ENCODE peak calls at places on chromosome 4, in nine cellular contexts. One of them, this sample, is unnamed.
A peak's percentile ranks its signal among the peaks of the same experiment; 100 is the strongest.

GRCh38 chr4:3369781-3370660 is 71.7 kb upstream of the HGFAC start:
- DNase-seq in T-helper 9 cell: no peak
- DNase-seq in mammary epithelial cell: peak; percentile 53
- DNase-seq in Daoy: peak; percentile 86
- DNase-seq in RCC 7860: peak; percentile 60
- DNase-seq in cardiac fibroblast: peak; percentile 95
- DNase-seq in AG08396: peak; percentile 92
- DNase-seq in activated naive CD4-positive, alpha-beta T cell: no peak
- DNase-seq in SIG-M5: no peak
- DNase-seq in this sample: no peak

GRCh38 chr4:48968814-48969213 is 17.3 kb upstream of the CWH43 start:
- DNase-seq in T-helper 9 cell: no peak
- DNase-seq in mammary epithelial cell: peak; percentile 92
- DNase-seq in Daoy: peak; percentile 37
- DNase-seq in RCC 7860: peak; percentile 83
- DNase-seq in cardiac fibroblast: peak; percentile 80
- DNase-seq in AG08396: peak; percentile 48
- DNase-seq in activated naive CD4-positive, alpha-beta T cell: no peak
- DNase-seq in SIG-M5: no peak
- DNase-seq in this sample: no peak

GRCh38 chr4:8694226-8694625 is 101.7 kb downstream of the CPZ start:
- DNase-seq in T-helper 9 cell: no peak
- DNase-seq in mammary epithelial cell: no peak
- DNase-seq in Daoy: no peak
- DNase-seq in RCC 7860: no peak
- DNase-seq in cardiac fibroblast: no peak
- DNase-seq in AG08396: no peak
- DNase-seq in activated naive CD4-positive, alpha-beta T cell: no peak
- DNase-seq in SIG-M5: no peak
- DNase-seq in this sample: no peak

GRCh38 chr4:1691737-1692373 is 7.7 kb upstream of the FAM53A start:
- DNase-seq in T-helper 9 cell: no peak
- DNase-seq in mammary epithelial cell: no peak
- DNase-seq in Daoy: no peak
- DNase-seq in RCC 7860: no peak
- DNase-seq in cardiac fibroblast: no peak
- DNase-seq in AG08396: no peak
- DNase-seq in activated naive CD4-positive, alpha-beta T cell: no peak
- DNase-seq in SIG-M5: no peak
- DNase-seq in this sample: no peak

GRCh38 chr4:616911-617643 is 8.3 kb upstream of the PDE6B start:
- DNase-seq in T-helper 9 cell: no peak
- DNase-seq in mammary epithelial cell: no peak
- DNase-seq in Daoy: no peak
- DNase-seq in RCC 7860: no peak
- DNase-seq in cardiac fibroblast: no peak
- DNase-seq in AG08396: no peak
- DNase-seq in activated naive CD4-positive, alpha-beta T cell: no peak
- DNase-seq in SIG-M5: no peak
- DNase-seq in this sample: no peak

GRCh38 chr4:64068096-64068495 is 341.2 kb downstream of the TECRL start:
- DNase-seq in T-helper 9 cell: no peak
- DNase-seq in mammary epithelial cell: no peak
- DNase-seq in Daoy: no peak
- DNase-seq in RCC 7860: no peak
- DNase-seq in cardiac fibroblast: no peak
- DNase-seq in AG08396: no peak
- DNase-seq in activated naive CD4-positive, alpha-beta T cell: no peak
- DNase-seq in SIG-M5: no peak
- DNase-seq in this sample: no peak

GRCh38 chr4:88138561-88138960 is 19.9 kb downstream of the ABCG2 start:
- DNase-seq in T-helper 9 cell: no peak
- DNase-seq in mammary epithelial cell: peak; percentile 52
- DNase-seq in Daoy: no peak
- DNase-seq in RCC 7860: peak; percentile 59
- DNase-seq in cardiac fibroblast: peak; percentile 71
- DNase-seq in AG08396: peak; percentile 62
- DNase-seq in activated naive CD4-positive, alpha-beta T cell: no peak
- DNase-seq in SIG-M5: no peak
- DNase-seq in this sample: no peak

GRCh38 chr4:115154826-115155225 is 41.4 kb upstream of the NDST4 start:
- DNase-seq in T-helper 9 cell: no peak
- DNase-seq in mammary epithelial cell: peak; percentile 1
- DNase-seq in Daoy: no peak
- DNase-seq in RCC 7860: no peak
- DNase-seq in cardiac fibroblast: no peak
- DNase-seq in AG08396: peak; percentile 4
- DNase-seq in activated naive CD4-positive, alpha-beta T cell: no peak
- DNase-seq in SIG-M5: no peak
- DNase-seq in this sample: no peak

GRCh38 chr4:148007303-148007702 is 275.4 kb downstream of the ARHGAP10 start:
- DNase-seq in T-helper 9 cell: no peak
- DNase-seq in mammary epithelial cell: peak; percentile 98
- DNase-seq in Daoy: peak; percentile 83
- DNase-seq in RCC 7860: peak; percentile 93
- DNase-seq in cardiac fibroblast: peak; percentile 98
- DNase-seq in AG08396: peak; percentile 75
- DNase-seq in activated naive CD4-positive, alpha-beta T cell: no peak
- DNase-seq in SIG-M5: no peak
- DNase-seq in this sample: no peak

GRCh38 chr4:5788144-5788543 is 77.1 kb downstream of the EVC start:
- DNase-seq in T-helper 9 cell: no peak
- DNase-seq in mammary epithelial cell: no peak
- DNase-seq in Daoy: no peak
- DNase-seq in RCC 7860: no peak
- DNase-seq in cardiac fibroblast: no peak
- DNase-seq in AG08396: no peak
- DNase-seq in activated naive CD4-positive, alpha-beta T cell: no peak
- DNase-seq in SIG-M5: no peak
- DNase-seq in this sample: no peak

GRCh38 chr4:8740666-8741395 is 130.8 kb downstream of the HMX1 start:
- DNase-seq in T-helper 9 cell: no peak
- DNase-seq in mammary epithelial cell: no peak
- DNase-seq in Daoy: no peak
- DNase-seq in RCC 7860: no peak
- DNase-seq in cardiac fibroblast: no peak
- DNase-seq in AG08396: no peak
- DNase-seq in activated naive CD4-positive, alpha-beta T cell: no peak
- DNase-seq in SIG-M5: no peak
- DNase-seq in this sample: no peak

GRCh38 chr4:131430302-131430701 is 1718.8 kb upstream of the PCDH10 start:
- DNase-seq in T-helper 9 cell: no peak
- DNase-seq in mammary epithelial cell: peak; percentile 3
- DNase-seq in Daoy: no peak
- DNase-seq in RCC 7860: no peak
- DNase-seq in cardiac fibroblast: no peak
- DNase-seq in AG08396: no peak
- DNase-seq in activated naive CD4-positive, alpha-beta T cell: no peak
- DNase-seq in SIG-M5: no peak
- DNase-seq in this sample: no peak

GRCh38 chr4:183118585-183118984 is 19.5 kb downstream of the WWC2 start:
- DNase-seq in T-helper 9 cell: no peak
- DNase-seq in mammary epithelial cell: peak; percentile 69
- DNase-seq in Daoy: peak; percentile 64
- DNase-seq in RCC 7860: peak; percentile 85
- DNase-seq in cardiac fibroblast: peak; percentile 94
- DNase-seq in AG08396: peak; percentile 83
- DNase-seq in activated naive CD4-positive, alpha-beta T cell: no peak
- DNase-seq in SIG-M5: no peak
- DNase-seq in this sample: no peak

GRCh38 chr4:8913121-8913857 is 41.6 kb upstream of the HMX1 start:
- DNase-seq in T-helper 9 cell: no peak
- DNase-seq in mammary epithelial cell: no peak
- DNase-seq in Daoy: peak; percentile 14
- DNase-seq in RCC 7860: no peak
- DNase-seq in cardiac fibroblast: no peak
- DNase-seq in AG08396: peak; percentile 16
- DNase-seq in activated naive CD4-positive, alpha-beta T cell: no peak
- DNase-seq in SIG-M5: no peak
- DNase-seq in this sample: no peak

GRCh38 chr4:147550626-147551250 is 66.5 kb upstream of the TMEM184C start:
- DNase-seq in T-helper 9 cell: no peak
- DNase-seq in mammary epithelial cell: peak; percentile 65
- DNase-seq in Daoy: peak; percentile 45
- DNase-seq in RCC 7860: no peak
- DNase-seq in cardiac fibroblast: peak; percentile 86
- DNase-seq in AG08396: peak; percentile 24
- DNase-seq in activated naive CD4-positive, alpha-beta T cell: no peak
- DNase-seq in SIG-M5: no peak
- DNase-seq in this sample: no peak

GRCh38 chr4:47222276-47222675 is 190.9 kb downstream of the GABRB1 start:
- DNase-seq in T-helper 9 cell: no peak
- DNase-seq in mammary epithelial cell: no peak
- DNase-seq in Daoy: no peak
- DNase-seq in RCC 7860: no peak
- DNase-seq in cardiac fibroblast: peak; percentile 46
- DNase-seq in AG08396: no peak
- DNase-seq in activated naive CD4-positive, alpha-beta T cell: no peak
- DNase-seq in SIG-M5: no peak
- DNase-seq in this sample: no peak

GRCh38 chr4:153788419-153789276 is at the start of gene SFRP2:
- DNase-seq in T-helper 9 cell: no peak
- DNase-seq in mammary epithelial cell: no peak
- DNase-seq in Daoy: no peak
- DNase-seq in RCC 7860: no peak
- DNase-seq in cardiac fibroblast: no peak
- DNase-seq in AG08396: no peak
- DNase-seq in activated naive CD4-positive, alpha-beta T cell: no peak
- DNase-seq in SIG-M5: no peak
- DNase-seq in this sample: no peak

GRCh38 chr4:25878676-25879075 is 15.9 kb upstream of the SEL1L3 start:
- DNase-seq in T-helper 9 cell: no peak
- DNase-seq in mammary epithelial cell: no peak
- DNase-seq in Daoy: no peak
- DNase-seq in RCC 7860: no peak
- DNase-seq in cardiac fibroblast: no peak
- DNase-seq in AG08396: no peak
- DNase-seq in activated naive CD4-positive, alpha-beta T cell: no peak
- DNase-seq in SIG-M5: no peak
- DNase-seq in this sample: no peak

GRCh38 chr4:39429476-39430310 is 23.0 kb downstream of the KLB start:
- DNase-seq in T-helper 9 cell: no peak
- DNase-seq in mammary epithelial cell: no peak
- DNase-seq in Daoy: no peak
- DNase-seq in RCC 7860: no peak
- DNase-seq in cardiac fibroblast: no peak
- DNase-seq in AG08396: no peak
- DNase-seq in activated naive CD4-positive, alpha-beta T cell: no peak
- DNase-seq in SIG-M5: no peak
- DNase-seq in this sample: no peak

GRCh38 chr4:95213361-95213760 is 335.4 kb downstream of the UNC5C start:
- DNase-seq in T-helper 9 cell: no peak
- DNase-seq in mammary epithelial cell: no peak
- DNase-seq in Daoy: no peak
- DNase-seq in RCC 7860: no peak
- DNase-seq in cardiac fibroblast: no peak
- DNase-seq in AG08396: no peak
- DNase-seq in activated naive CD4-positive, alpha-beta T cell: no peak
- DNase-seq in SIG-M5: no peak
- DNase-seq in this sample: no peak

GRCh38 chr4:108008721-108009120 is 19.0 kb downstream of the HADH start:
- DNase-seq in T-helper 9 cell: no peak
- DNase-seq in mammary epithelial cell: peak; percentile 79
- DNase-seq in Daoy: no peak
- DNase-seq in RCC 7860: peak; percentile 48
- DNase-seq in cardiac fibroblast: peak; percentile 82
- DNase-seq in AG08396: no peak
- DNase-seq in activated naive CD4-positive, alpha-beta T cell: no peak
- DNase-seq in SIG-M5: no peak
- DNase-seq in this sample: no peak

GRCh38 chr4:14831447-14831846 is 170.8 kb upstream of the CPEB2 start:
- DNase-seq in T-helper 9 cell: no peak
- DNase-seq in mammary epithelial cell: peak; percentile 14
- DNase-seq in Daoy: no peak
- DNase-seq in RCC 7860: no peak
- DNase-seq in cardiac fibroblast: no peak
- DNase-seq in AG08396: no peak
- DNase-seq in activated naive CD4-positive, alpha-beta T cell: no peak
- DNase-seq in SIG-M5: no peak
- DNase-seq in this sample: no peak

GRCh38 chr4:16083217-16084191 is at the start of gene PROM1:
- DNase-seq in T-helper 9 cell: no peak
- DNase-seq in mammary epithelial cell: no peak
- DNase-seq in Daoy: peak; percentile 29
- DNase-seq in RCC 7860: no peak
- DNase-seq in cardiac fibroblast: no peak
- DNase-seq in AG08396: no peak
- DNase-seq in activated naive CD4-positive, alpha-beta T cell: no peak
- DNase-seq in SIG-M5: no peak
- DNase-seq in this sample: no peak

GRCh38 chr4:159455675-159456235 is 352.9 kb downstream of the RAPGEF2 start:
- DNase-seq in T-helper 9 cell: no peak
- DNase-seq in mammary epithelial cell: peak; percentile 32
- DNase-seq in Daoy: peak; percentile 27
- DNase-seq in RCC 7860: peak; percentile 13
- DNase-seq in cardiac fibroblast: peak; percentile 67
- DNase-seq in AG08396: peak; percentile 50
- DNase-seq in activated naive CD4-positive, alpha-beta T cell: no peak
- DNase-seq in SIG-M5: no peak
- DNase-seq in this sample: no peak

GRCh38 chr4:28755081-28755480 is 1894.4 kb downstream of the STIM2 start:
- DNase-seq in T-helper 9 cell: no peak
- DNase-seq in mammary epithelial cell: no peak
- DNase-seq in Daoy: no peak
- DNase-seq in RCC 7860: no peak
- DNase-seq in cardiac fibroblast: no peak
- DNase-seq in AG08396: no peak
- DNase-seq in activated naive CD4-positive, alpha-beta T cell: no peak
- DNase-seq in SIG-M5: no peak
- DNase-seq in this sample: no peak

GRCh38 chr4:169410839-169411770 is 140.3 kb upstream of the SH3RF1 start:
- DNase-seq in T-helper 9 cell: peak; percentile 4
- DNase-seq in mammary epithelial cell: peak; percentile 74
- DNase-seq in Daoy: peak; percentile 40
- DNase-seq in RCC 7860: no peak
- DNase-seq in cardiac fibroblast: peak; percentile 77
- DNase-seq in AG08396: no peak
- DNase-seq in activated naive CD4-positive, alpha-beta T cell: no peak
- DNase-seq in SIG-M5: peak; percentile 22
- DNase-seq in this sample: no peak

GRCh38 chr4:70747874-70748273 is 26.1 kb downstream of the RUFY3 start:
- DNase-seq in T-helper 9 cell: no peak
- DNase-seq in mammary epithelial cell: no peak
- DNase-seq in Daoy: no peak
- DNase-seq in RCC 7860: no peak
- DNase-seq in cardiac fibroblast: peak; percentile 70
- DNase-seq in AG08396: no peak
- DNase-seq in activated naive CD4-positive, alpha-beta T cell: no peak
- DNase-seq in SIG-M5: no peak
- DNase-seq in this sample: no peak

GRCh38 chr4:37073226-37073840 is 171.2 kb upstream of the NWD2 start:
- DNase-seq in T-helper 9 cell: no peak
- DNase-seq in mammary epithelial cell: no peak
- DNase-seq in Daoy: peak; percentile 23
- DNase-seq in RCC 7860: no peak
- DNase-seq in cardiac fibroblast: no peak
- DNase-seq in AG08396: no peak
- DNase-seq in activated naive CD4-positive, alpha-beta T cell: no peak
- DNase-seq in SIG-M5: no peak
- DNase-seq in this sample: no peak

GRCh38 chr4:55808187-55808586 is 11.4 kb upstream of the EXOC1L start:
- DNase-seq in T-helper 9 cell: no peak
- DNase-seq in mammary epithelial cell: no peak
- DNase-seq in Daoy: no peak
- DNase-seq in RCC 7860: no peak
- DNase-seq in cardiac fibroblast: no peak
- DNase-seq in AG08396: no peak
- DNase-seq in activated naive CD4-positive, alpha-beta T cell: no peak
- DNase-seq in SIG-M5: no peak
- DNase-seq in this sample: no peak

GRCh38 chr4:73617256-73617655 is 3.0 kb downstream of the RASSF6 start:
- DNase-seq in T-helper 9 cell: no peak
- DNase-seq in mammary epithelial cell: peak; percentile 66
- DNase-seq in Daoy: no peak
- DNase-seq in RCC 7860: no peak
- DNase-seq in cardiac fibroblast: no peak
- DNase-seq in AG08396: no peak
- DNase-seq in activated naive CD4-positive, alpha-beta T cell: no peak
- DNase-seq in SIG-M5: no peak
- DNase-seq in this sample: no peak

GRCh38 chr4:140743194-140743931 is 12.8 kb downstream of the TBC1D9 start:
- DNase-seq in T-helper 9 cell: no peak
- DNase-seq in mammary epithelial cell: peak; percentile 62
- DNase-seq in Daoy: peak; percentile 24
- DNase-seq in RCC 7860: peak; percentile 35
- DNase-seq in cardiac fibroblast: peak; percentile 71
- DNase-seq in AG08396: peak; percentile 8
- DNase-seq in activated naive CD4-positive, alpha-beta T cell: no peak
- DNase-seq in SIG-M5: no peak
- DNase-seq in this sample: no peak

This sample was measured in esophagus squamous epithelium.